ENCODE peak calls at places on chromosomes 5 and 9, in eight cellular contexts. B, S, Z, Q, K, G, I and H are unnamed samples.

GRCh38 chr5:159359408-159359807 is 29.1 kb upstream of the IL12B start:
- DNase-seq in S (no peak), Z (no peak), G (no peak), K (no peak), I (no peak), Q (no peak), B (no peak), H (no peak)

GRCh38 chr9:91758491-91758981 is 191.5 kb downstream of the ROR2 start:
- DNase-seq in S (no peak), K (no peak), Z (peak), I (no peak), Q (peak), B (peak), G (no peak), H (peak)

GRCh38 chr9:10059044-10059443 is 553.8 kb downstream of the PTPRD start:
- DNase-seq in G (no peak), S (peak), Z (peak), I (no peak), K (peak), Q (no peak), B (peak), H (no peak)

GRCh38 chr5:4523038-4523437 is 617.1 kb upstream of the ADAMTS16 start:
- DNase-seq in I (no peak), Z (no peak), K (no peak), B (no peak), Q (no peak), G (no peak), S (no peak), H (no peak)

GRCh38 chr5:59506285-59506877 is 387.1 kb downstream of the PDE4D start:
- DNase-seq in K (no peak), Z (no peak), S (no peak), Q (no peak), I (no peak), B (peak), G (no peak), H (no peak)

GRCh38 chr9:86838883-86839497 is 108.3 kb downstream of the GAS1 start:
- DNase-seq in G (no peak), B (no peak), K (no peak), Z (no peak), S (no peak), I (no peak), Q (no peak), H (no peak)

GRCh38 chr5:125408582-125409069 is 662.2 kb upstream of the ZNF608 start:
- DNase-seq in B (peak), I (no peak), Z (no peak), S (no peak), Q (peak), K (peak), G (no peak), H (no peak)

GRCh38 chr9:15235658-15236057 is 71.4 kb downstream of the TTC39B start:
- DNase-seq in Z (no peak), Q (no peak), S (no peak), K (no peak), B (no peak), I (no peak), G (no peak), H (no peak)

GRCh38 chr5:140548300-140548688 is 832 bp downstream of the EIF4EBP3 start:
- DNase-seq in B (no peak), G (no peak), K (no peak), Z (no peak), Q (no peak), S (no peak), I (no peak), H (no peak)

GRCh38 chr5:69166686-69167487 is at the start of gene CCNB1:
- DNase-seq in Z (peak), S (peak), I (peak), Q (peak), G (peak), B (peak), K (peak), H (peak)

GRCh38 chr5:124060010-124060409 is 548.0 kb downstream of the CSNK1G3 start:
- DNase-seq in B (no peak), Q (no peak), G (no peak), I (no peak), Z (no peak), S (no peak), K (no peak), H (no peak)

GRCh38 chr5:139642213-139642612 is 5.9 kb upstream of the CXXC5 start:
- DNase-seq in S (no peak), Q (no peak), I (no peak), K (no peak), Z (peak), B (no peak), G (no peak), H (peak)

GRCh38 chr5:140240987-140241706 is 61.8 kb downstream of the PFDN1 start:
- DNase-seq in B (peak), K (peak), G (no peak), S (peak), Q (peak), I (peak), Z (peak), H (no peak)

GRCh38 chr5:72908666-72909065 is 47.2 kb upstream of the FCHO2 start:
- DNase-seq in B (peak), I (no peak), Z (no peak), G (no peak), S (no peak), K (no peak), Q (no peak), H (no peak)

GRCh38 chr5:175895701-175896102 is 24.3 kb downstream of the CPLX2 start:
- DNase-seq in S (no peak), Z (no peak), B (no peak), I (no peak), G (peak), K (no peak), Q (no peak), H (no peak)

GRCh38 chr9:75001719-75002421 is 26.2 kb downstream of the CARNMT1 start:
- DNase-seq in K (peak), Z (no peak), Q (peak), I (no peak), B (peak), S (peak), G (peak), H (peak)

GRCh38 chr9:19456996-19457693 is 48.3 kb downstream of the ACER2 start:
- DNase-seq in Z (peak), S (peak), K (peak), Q (peak), I (peak), B (peak), G (peak), H (peak)

GRCh38 chr9:136977223-136978072 is at the start of gene PTGDS:
- DNase-seq in Q (no peak), B (no peak), Z (no peak), I (peak), S (no peak), K (no peak), G (no peak), H (no peak)

GRCh38 chr9:38360880-38361836 is 31.3 kb upstream of the ALDH1B1 start:
- DNase-seq in Z (no peak), I (no peak), S (no peak), B (peak), G (no peak), K (no peak), Q (no peak), H (no peak)

GRCh38 chr9:124437086-124437485 is 13.2 kb upstream of the ADGRD2 start:
- DNase-seq in G (no peak), Q (no peak), B (no peak), I (no peak), K (no peak), Z (no peak), S (no peak), H (no peak)

GRCh38 chr9:113152699-113153098 is 1.9 kb downstream of the SLC31A2 start:
- DNase-seq in Q (no peak), S (no peak), B (peak), K (no peak), G (no peak), I (no peak), Z (no peak), H (no peak)

GRCh38 chr5:10046681-10047080 is 203.0 kb downstream of the ATPSCKMT start:
- DNase-seq in Z (no peak), S (no peak), I (no peak), B (no peak), Q (no peak), K (no peak), G (no peak), H (no peak)

GRCh38 chr5:75588666-75589065 is 22.6 kb upstream of the ANKDD1B start:
- DNase-seq in Q (no peak), K (no peak), Z (no peak), S (no peak), B (no peak), G (no peak), I (no peak), H (no peak)

GRCh38 chr9:98500337-98500919 is 208.3 kb downstream of the GABBR2 start:
- DNase-seq in B (no peak), Q (no peak), Z (no peak), G (no peak), S (no peak), I (no peak), K (no peak), H (no peak)

GRCh38 chr5:41120600-41120999 is 49.5 kb upstream of the MROH2B start:
- DNase-seq in B (no peak), Q (no peak), K (no peak), G (no peak), Z (no peak), I (no peak), S (no peak), H (no peak)
- TF ChIP-seq CTCF in B (no peak), Q (no peak), K (no peak), G (no peak), Z (no peak), I (no peak), S (no peak), H (no peak)

DNA sequence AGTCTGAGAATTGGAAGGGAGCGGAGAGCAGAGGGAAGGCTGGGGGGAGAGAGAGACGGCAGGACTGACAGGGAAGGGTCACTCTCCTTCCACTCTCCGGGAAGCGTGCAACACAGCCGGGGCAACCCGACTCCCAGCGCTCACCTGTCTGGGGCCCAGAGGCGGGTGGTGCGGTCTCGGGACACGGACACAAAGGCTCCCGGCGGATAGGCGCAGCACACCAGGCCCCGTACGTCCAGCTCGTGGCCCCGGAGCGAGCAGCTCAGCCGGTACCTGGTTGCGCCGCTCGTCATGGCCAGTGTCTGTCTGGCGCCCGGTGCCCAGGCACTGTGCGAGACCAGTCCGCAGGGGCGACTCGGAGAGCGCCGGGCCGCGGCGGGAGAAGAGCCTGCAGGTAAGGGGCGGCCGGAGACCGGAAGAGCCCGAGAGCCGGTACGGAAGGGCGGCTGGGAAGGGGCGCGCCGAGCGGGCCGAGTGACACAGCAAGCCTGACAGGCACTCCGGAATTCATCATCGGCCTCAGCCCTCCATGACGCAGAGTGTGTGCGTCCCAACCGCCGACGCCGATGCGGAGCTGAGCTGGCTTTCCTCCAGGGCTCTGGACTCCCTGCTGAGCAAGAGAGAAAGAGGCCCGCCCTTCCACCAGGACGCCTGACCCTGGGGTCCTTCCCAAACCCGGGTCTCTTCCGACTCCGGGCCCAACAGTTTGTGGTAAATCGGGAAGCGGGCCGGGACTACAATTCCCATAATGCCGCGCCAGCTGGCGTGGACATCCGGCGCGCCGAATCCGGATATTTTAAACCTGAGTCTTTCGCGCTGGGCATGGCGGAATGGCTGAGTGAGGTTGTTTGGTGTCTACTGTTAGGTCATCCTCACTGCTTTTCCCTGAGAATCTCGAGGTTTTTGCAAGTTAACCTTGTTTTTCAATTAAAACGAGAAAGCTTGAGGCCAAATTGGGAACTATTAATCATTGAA is at the start of gene PLAA:
- DNase-seq in K (peak), B (peak), G (peak), I (peak), Q (peak), S (peak), Z (peak), H (peak)
- TF ChIP-seq CTCF in K (no peak), B (no peak), G (no peak), I (no peak), Q (peak), S (no peak), Z (no peak), H (no peak)

GRCh38 chr5:136802382-136802781 is 437.0 kb upstream of the TRPC7 start:
- DNase-seq in Z (peak), S (no peak), I (no peak), Q (no peak), B (peak), K (no peak), G (no peak), H (no peak)
- TF ChIP-seq CTCF in Z (no peak), S (no peak), I (no peak), Q (no peak), B (peak), K (peak), G (no peak), H (no peak)

GRCh38 chr5:93681432-93681831 is 60.0 kb downstream of the POU5F2 start:
- DNase-seq in S (no peak), Q (no peak), Z (no peak), B (no peak), G (no peak), I (no peak), K (no peak), H (no peak)
- TF ChIP-seq CTCF in S (no peak), Q (peak), Z (no peak), B (no peak), G (no peak), I (no peak), K (peak), H (peak)